ENCODE peak calls at places on chromosomes 12 and 14, in four cellular contexts. J, P, I and O are unnamed samples.

GRCh38 chr12:203462-204260 is 10.3 kb downstream of the SLC6A12 start:
- DNase-seq in J (peak; percentile 28), P (no peak), I (no peak), O (no peak)

GRCh38 chr14:105890474-105891220 is 364.3 kb downstream of the TMEM121 start:
- DNase-seq in J (no peak), P (no peak), I (no peak), O (no peak)

GRCh38 chr12:25324861-25325260 is 74.1 kb upstream of the KRAS start:
- DNase-seq in J (no peak), P (no peak), I (no peak), O (no peak)

GRCh38 chr12:108799528-108800243 is 57.7 kb downstream of the SSH1 start:
- DNase-seq in J (no peak), P (no peak), I (no peak), O (no peak)

GRCh38 chr12:8077207-8077606 is 4.9 kb upstream of the NECAP1 start:
- DNase-seq in J (no peak), P (no peak), I (peak; percentile 15), O (no peak)

GRCh38 chr12:102299731-102300130 is 102.1 kb upstream of the PMCH start:
- DNase-seq in J (no peak), P (no peak), I (no peak), O (no peak)

GRCh38 chr14:34883954-34884353 is 8.8 kb upstream of the BAZ1A start:
- DNase-seq in J (no peak), P (no peak), I (no peak), O (no peak)

GRCh38 chr12:45051490-45052105 is 699 bp upstream of the DBX2 start:
- DNase-seq in J (no peak), P (no peak), I (no peak), O (no peak)

GRCh38 chr12:110741371-110741770 is 1.3 kb downstream of the PPP1CC start:
- DNase-seq in J (no peak), P (no peak), I (no peak), O (no peak)

GRCh38 chr12:120098756-120099470 is 17.6 kb downstream of the RAB35 start:
- DNase-seq in J (no peak), P (no peak), I (no peak), O (no peak)

GRCh38 chr12:93311827-93312226 is 65.9 kb upstream of the NUDT4 start:
- DNase-seq in J (no peak), P (no peak), I (no peak), O (no peak)

GRCh38 chr12:7460375-7461259 is 16.7 kb upstream of the CD163L1 start:
- DNase-seq in J (peak; percentile 14), P (peak; percentile 16), I (peak; percentile 32), O (no peak)

GRCh38 chr14:91143862-91144261 is 30.0 kb downstream of the DGLUCY start:
- DNase-seq in J (no peak), P (no peak), I (peak; percentile 9), O (peak; percentile 11)

GRCh38 chr12:95548056-95548538 is 3.2 kb downstream of the USP44 start:
- DNase-seq in J (no peak), P (peak; percentile 20), I (no peak), O (peak; percentile 35)

GRCh38 chr12:34625116-34625515 is 602.8 kb downstream of the ALG10 start:
- DNase-seq in J (no peak), P (no peak), I (no peak), O (no peak)

GRCh38 chr14:20782280-20782890 is 1.3 kb downstream of the RNASE6 start:
- DNase-seq in J (no peak), P (no peak), I (no peak), O (no peak)

GRCh38 chr14:104098272-104099095 is 13.0 kb downstream of the ASPG start:
- DNase-seq in J (no peak), P (no peak), I (no peak), O (no peak)